ENCODE peak calls at places on chromosomes 7 and 10, in five cellular contexts. R is mesenchymal stem cell, T is neuronal stem cell, J is H1, Z is trophoblast cell. A is an unnamed sample. For H3K36me3, the result is how much of the 10 kb centered on the place peaks cover.

GRCh38 chr10:110017940-110018339 is 10.2 kb downstream of the ADD3 start:
- DNase-seq in R (no peak), T (no peak), J (no peak), Z (peak), A (no peak)

GRCh38 chr7:34497153-34497777 is 160.8 kb upstream of the NPSR1 start:
- DNase-seq in R (no peak), T (no peak), J (peak), Z (peak), A (no peak)

GRCh38 chr7:25726682-25727357 is 425.2 kb upstream of the NFE2L3 start:
- DNase-seq in R (no peak), T (no peak), J (no peak), Z (no peak), A (no peak)

GRCh38 chr7:151254851-151255250 is 6.4 kb upstream of the SMARCD3 start:
- DNase-seq in R (no peak), T (no peak), J (no peak), Z (no peak), A (no peak)

GRCh38 chr10:106508920-106509319 is 655.6 kb downstream of the SORCS1 start:
- DNase-seq in R (no peak), T (no peak), J (no peak), Z (no peak), A (peak)

GRCh38 chr7:13126347-13126746 is 438.9 kb downstream of the ARL4A start:
- DNase-seq in R (no peak), T (no peak), J (no peak), Z (no peak), A (no peak)

GRCh38 chr10:121783782-121784372 is 144.0 kb downstream of the ATE1 start:
- DNase-seq in R (no peak), T (no peak), J (no peak), Z (no peak), A (no peak)

GRCh38 chr10:14009315-14010082 is 321.2 kb downstream of the FRMD4A start:
- DNase-seq in R (peak), T (no peak), J (no peak), Z (no peak), A (peak)

GRCh38 chr10:91296471-91296870 is 76.0 kb downstream of the PCGF5 start:
- DNase-seq in R (no peak), T (no peak), J (no peak), Z (no peak), A (no peak)

GRCh38 chr7:122584852-122585251 is 114.1 kb downstream of the RNF133 start:
- DNase-seq in R (no peak), T (no peak), J (no peak), Z (no peak), A (no peak)

GRCh38 chr10:125000366-125001312 is 58.7 kb downstream of the ZRANB1 start:
- DNase-seq in R (no peak), T (peak), J (no peak), Z (no peak), A (peak)

GRCh38 chr7:36208406-36208805 is 55.4 kb downstream of the EEPD1 start:
- DNase-seq in R (peak), T (no peak), J (no peak), Z (no peak), A (peak)

GRCh38 chr7:4470246-4470645 is 211.8 kb upstream of the FOXK1 start:
- DNase-seq in R (no peak), T (no peak), J (peak), Z (peak), A (no peak)

GRCh38 chr7:132643302-132643701 is 67.0 kb upstream of the PLXNA4 start:
- DNase-seq in R (no peak), T (no peak), J (no peak), Z (no peak), A (no peak)

GRCh38 chr10:108721874-108722273 is 1201.4 kb downstream of the XPNPEP1 start:
- DNase-seq in R (peak), T (no peak), J (no peak), Z (no peak), A (no peak)

GRCh38 chr10:100828744-100829102 is 83.3 kb downstream of the PAX2 start:
- DNase-seq in R (no peak), T (no peak), J (no peak), Z (no peak), A (no peak)

GRCh38 chr7:74173074-74173473 is 1.1 kb upstream of the EIF4H start:
- DNase-seq in R (no peak), T (no peak), J (no peak), Z (peak), A (no peak)

GRCh38 chr10:78408011-78408410 is 374.3 kb downstream of the RPS24 start:
- DNase-seq in R (no peak), T (no peak), J (no peak), Z (no peak), A (no peak)

GRCh38 chr10:71639412-71639719 is 80.2 kb downstream of the C10orf105 start:
- DNase-seq in R (no peak), T (no peak), J (no peak), Z (no peak), A (no peak)
- H3K14ac ChIP-seq in R (no peak), T (no peak), J (no peak), Z (no peak), A (no peak)

GRCh38 chr7:876972-877311 is 588 bp downstream of the GET4 start:
- DNase-seq in R (peak), T (peak), J (no peak), Z (peak), A (no peak)

GRCh38 chr7:877312-878232 is 1.2 kb downstream of the GET4 start:
- DNase-seq in R (no peak), T (no peak), J (no peak), Z (peak), A (no peak)

GRCh38 chr7:875051-875450 is 1.3 kb upstream of the GET4 start:
- DNase-seq in R (no peak), T (no peak), J (no peak), Z (no peak), A (no peak)

GRCh38 chr7:875476-876076 is 778 bp upstream of the GET4 start:
- DNase-seq in R (no peak), T (no peak), J (no peak), Z (no peak), A (no peak)

DNA sequence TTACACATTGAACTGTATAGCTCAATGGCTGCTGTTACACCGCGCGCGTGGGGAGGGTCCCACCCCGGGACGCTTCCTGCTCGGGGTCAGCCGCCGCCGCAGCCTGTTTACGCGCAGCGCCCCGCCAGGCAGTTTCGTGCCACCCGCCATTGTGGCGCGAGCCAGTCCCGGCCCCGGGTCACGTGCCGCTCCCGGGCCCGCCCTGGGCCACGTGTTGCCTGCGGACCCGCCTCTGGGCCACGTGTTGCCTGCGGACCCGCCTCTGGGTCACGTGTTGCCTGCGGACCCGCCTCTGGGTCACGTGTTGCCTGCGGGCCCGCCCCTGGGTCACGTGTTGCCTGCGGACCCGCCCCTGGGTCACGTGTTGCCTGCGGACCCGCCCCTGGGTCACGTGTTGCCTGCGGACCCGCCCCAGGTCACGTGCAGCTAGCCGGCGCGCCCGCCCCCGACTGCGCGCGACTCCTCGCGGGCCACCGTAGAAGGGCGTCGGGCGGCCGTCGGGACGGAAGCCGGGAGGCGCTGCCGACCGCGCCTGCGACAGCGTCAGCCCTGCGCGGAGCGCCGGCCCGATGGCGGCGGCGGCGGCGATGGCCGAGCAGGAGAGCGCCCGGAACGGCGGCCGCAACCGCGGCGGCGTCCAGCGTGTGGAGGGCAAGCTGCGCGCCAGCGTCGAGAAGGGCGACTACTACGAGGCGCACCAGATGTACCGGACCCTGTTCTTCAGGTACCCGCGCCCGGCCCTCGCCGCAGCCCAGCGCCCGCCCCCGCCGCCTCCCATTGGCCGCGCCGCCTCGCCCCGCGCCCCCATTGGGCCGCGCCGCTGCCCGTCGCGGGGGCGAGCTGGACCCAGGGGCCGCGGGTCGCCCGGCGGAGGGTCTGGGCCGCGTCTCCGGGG is at the start of gene GET4:
- DNase-seq in R (peak), T (peak), J (peak), Z (peak), A (peak)
- H3K27ac ChIP-seq in R (peak), T (peak), J (peak), Z (peak), A (peak)

GRCh38 chr7:99627513-99627912 is 10.8 kb downstream of the ZSCAN25 start:
- DNase-seq in R (no peak), T (no peak), J (no peak), Z (no peak), A (no peak)
- H3K36me3 ChIP-seq in R (half or more), T (half or more), J (under half), Z (half or more), A (half or more)

GRCh38 chr7:140542226-140542625 is 62.9 kb upstream of the MKRN1 start:
- DNase-seq in R (peak), T (no peak), J (no peak), Z (no peak), A (peak)
- H3K14ac ChIP-seq in R (peak), T (peak), J (no peak), Z (no peak), A (peak)

GRCh38 chr7:51521649-51522048 is 205.0 kb upstream of the COBL start:
- DNase-seq in R (no peak), T (no peak), J (no peak), Z (no peak), A (no peak)
- H3K27ac ChIP-seq in R (no peak), T (no peak), J (no peak), Z (no peak), A (no peak)

GRCh38 chr7:56078196-56078595 is 14.1 kb downstream of the SUMF2 start:
- DNase-seq in R (no peak), T (no peak), J (no peak), Z (no peak), A (no peak)

GRCh38 chr7:56077681-56078080 is 13.6 kb downstream of the SUMF2 start:
- DNase-seq in R (no peak), T (no peak), J (no peak), Z (no peak), A (no peak)

GRCh38 chr7:56079450-56080185 is 13.1 kb downstream of the PHKG1 start:
- DNase-seq in R (no peak), T (no peak), J (peak), Z (no peak), A (peak)

DNA sequence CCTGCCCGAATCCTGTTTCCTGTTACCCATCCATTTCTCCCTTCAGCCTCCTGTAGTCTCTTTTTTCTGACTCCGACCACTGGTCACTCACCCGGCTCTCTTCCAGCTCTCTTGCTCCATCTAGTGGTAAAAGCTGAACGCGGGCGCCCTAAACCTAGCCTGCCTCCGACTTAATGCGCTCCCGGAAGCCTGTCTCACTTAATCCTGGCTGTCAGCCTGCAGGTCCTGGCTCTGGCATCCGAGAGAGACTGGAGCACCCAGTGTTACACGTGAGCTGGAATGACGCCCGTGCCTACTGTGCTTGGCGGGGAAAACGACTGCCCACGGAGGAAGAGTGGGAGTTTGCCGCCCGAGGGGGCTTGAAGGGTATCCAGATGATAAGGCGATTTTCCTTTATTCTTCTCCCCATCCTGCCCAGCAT is 10.3 kb downstream of the SUMF2 start:
- DNase-seq in R (peak), T (peak), J (peak), Z (peak), A (peak)
- H3K36me3 ChIP-seq in R (half or more), T (under half), J (under half), Z (under half), A (under half)

DNA sequence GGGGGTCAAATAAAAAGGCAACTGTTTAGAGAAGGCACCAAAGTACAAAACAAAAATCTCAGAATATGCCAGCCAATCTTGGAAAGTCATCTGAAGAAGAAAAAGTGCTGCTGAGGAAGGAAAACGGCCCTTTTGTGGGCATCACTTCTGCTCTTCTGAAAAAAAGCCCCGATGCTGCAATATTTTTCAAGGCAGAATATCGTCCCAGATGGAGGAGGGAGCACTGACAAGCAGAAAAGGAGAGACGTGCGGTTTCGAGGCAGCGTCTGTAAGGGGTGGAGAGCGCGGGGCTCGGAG is 959 bp upstream of the ATRNL1 start:
- DNase-seq in R (no peak), T (no peak), J (no peak), Z (peak), A (no peak)
- H3K14ac ChIP-seq in R (no peak), T (no peak), J (no peak), Z (no peak), A (no peak)

GRCh38 chr7:18004372-18004771 is 23.3 kb downstream of the PRPS1L1 start:
- DNase-seq in R (no peak), T (no peak), J (no peak), Z (no peak), A (peak)
- H3K27ac ChIP-seq in R (peak), T (no peak), J (no peak), Z (no peak), A (no peak)

A was measured in IMR-90.